ENCODE peak calls at places on chromosomes 7 and 10, in eight cellular contexts. T, J, B, U, N, H, V and Y are unnamed samples.
A peak's percentile ranks its signal among the peaks of the same experiment; 100 is the strongest.

GRCh38 chr7:35801392-35802101 is 690 bp downstream of the SEPTIN7 start:
- DNase-seq in U (peak; percentile 88), V (peak; percentile 68), H (peak; percentile 74), J (peak; percentile 95), N (peak; percentile 66), T (peak; percentile 80), B (peak; percentile 70), Y (peak; percentile 46)

GRCh38 chr7:38448076-38448475 is 174.6 kb upstream of the TARP start:
- DNase-seq in U (no peak), H (no peak), N (no peak), B (no peak), V (peak; percentile 62), J (no peak), T (no peak), Y (no peak)

GRCh38 chr10:70066190-70066589 is 13.5 kb downstream of the MACROH2A2 start:
- DNase-seq in N (no peak), V (no peak), T (no peak), H (no peak), U (no peak), B (no peak), J (no peak), Y (no peak)

GRCh38 chr10:13483073-13483472 is 45.7 kb downstream of the BEND7 start:
- DNase-seq in H (peak; percentile 10), B (no peak), J (no peak), V (no peak), T (no peak), U (no peak), N (no peak), Y (no peak)

GRCh38 chr10:14617850-14618249 is 156.8 kb downstream of the FAM107B start:
- DNase-seq in J (peak; percentile 5), V (no peak), N (no peak), U (no peak), H (no peak), T (no peak), B (peak; percentile 68), Y (no peak)

GRCh38 chr7:48366096-48366495 is 194.8 kb downstream of the ABCA13 start:
- DNase-seq in H (no peak), J (no peak), V (peak; percentile 5), N (no peak), B (peak; percentile 81), T (no peak), U (no peak), Y (no peak)

GRCh38 chr7:100465702-100466311 is 1.7 kb upstream of the SPACDR start:
- DNase-seq in B (no peak), U (peak; percentile 65), H (peak; percentile 51), J (no peak), N (no peak), T (no peak), V (peak; percentile 80), Y (no peak)

GRCh38 chr10:114715171-114715670 is 57.1 kb upstream of the ABLIM1 start:
- DNase-seq in H (no peak), T (no peak), B (no peak), N (no peak), V (peak; percentile 77), U (no peak), J (no peak), Y (no peak)

GRCh38 chr7:121510302-121510701 is 114.2 kb upstream of the FAM3C start:
- DNase-seq in N (no peak), B (no peak), V (no peak), T (no peak), U (peak; percentile 7), J (no peak), H (no peak), Y (no peak)

GRCh38 chr7:155558351-155558750 is 12.0 kb upstream of the CNPY1 start:
- DNase-seq in T (no peak), J (no peak), N (no peak), U (no peak), V (no peak), H (no peak), B (no peak), Y (no peak)

GRCh38 chr7:95045236-95045923 is 138.0 kb downstream of the PPP1R9A start:
- DNase-seq in B (peak; percentile 1), U (no peak), J (no peak), T (no peak), H (no peak), N (no peak), V (peak; percentile 39), Y (no peak)

GRCh38 chr10:78640981-78641646 is 427.7 kb upstream of the ZMIZ1 start:
- DNase-seq in U (no peak), N (no peak), H (no peak), V (no peak), J (no peak), T (no peak), B (no peak), Y (no peak)

GRCh38 chr7:50649259-50649885 is 84.2 kb upstream of the DDC start:
- DNase-seq in B (no peak), H (no peak), U (no peak), V (no peak), N (no peak), T (no peak), J (peak; percentile 67), Y (no peak)

GRCh38 chr10:124205432-124205831 is 112.0 kb upstream of the CHST15 start:
- DNase-seq in J (peak; percentile 56), B (no peak), V (no peak), H (no peak), N (no peak), T (no peak), U (no peak), Y (no peak)